ENCODE peak calls at places on chromosomes 1 and 21, in seven cellular contexts. O is GM12865; H is HuH-7.5; M is skeletal muscle cell; Y is A549; L is GM13976; T is stimulated activated naive CD8-positive, alpha-beta T cell treated with anti-CD3 and anti-CD28 coated beads, Interleukin-15, Interleukin-2, amounts not matched to agents 100 U/mL and 50 U/mL, for 24 hours. B is an unnamed sample.

GRCh38 chr1:201275266-201275666 is 8.0 kb upstream of the PKP1 start:
- DNase-seq in H (peak), Y (peak), L (no peak), M (peak), T (no peak), O (no peak), B (peak)

GRCh38 chr1:35544976-35545375 is 12.2 kb downstream of the KIAA0319L start:
- DNase-seq in L (peak), M (no peak), Y (peak), O (peak), T (peak), H (no peak), B (no peak)

GRCh38 chr1:95388041-95388440 is 154.0 kb downstream of the RWDD3 start:
- DNase-seq in L (no peak), O (no peak), T (no peak), M (no peak), H (no peak), Y (no peak), B (no peak)

GRCh38 chr21:26795866-26796329 is 49.3 kb downstream of the ADAMTS1 start:
- DNase-seq in O (no peak), L (no peak), Y (peak), M (peak), T (no peak), H (no peak), B (peak)

GRCh38 chr1:40709100-40709801 is 17.7 kb downstream of the NFYC start:
- DNase-seq in O (peak), L (peak), T (peak), Y (peak), H (peak), M (peak), B (peak)

GRCh38 chr1:19423130-19423529 is 62.2 kb downstream of the CAPZB start:
- DNase-seq in H (no peak), L (no peak), Y (no peak), M (no peak), T (no peak), O (no peak), B (no peak)

GRCh38 chr21:37642493-37642892 is 273.8 kb downstream of the KCNJ6 start:
- DNase-seq in T (peak), O (peak), Y (no peak), L (no peak), H (no peak), M (no peak), B (no peak)

GRCh38 chr1:31064115-31064514 is 1.4 kb downstream of the PUM1 start:
- DNase-seq in Y (no peak), L (no peak), O (no peak), H (no peak), T (no peak), M (no peak), B (no peak)

GRCh38 chr1:232776526-232776925 is 28.7 kb upstream of the MAP10 start:
- DNase-seq in O (no peak), T (no peak), M (no peak), H (no peak), L (no peak), Y (no peak), B (no peak)

GRCh38 chr1:166145496-166145895 is 21.3 kb downstream of the FAM78B start:
- DNase-seq in L (no peak), M (no peak), O (no peak), T (no peak), H (no peak), Y (no peak), B (no peak)

GRCh38 chr1:112322018-112322417 is 74.0 kb upstream of the CTTNBP2NL start:
- DNase-seq in M (no peak), O (no peak), T (no peak), Y (no peak), L (no peak), H (no peak), B (no peak)

GRCh38 chr1:219010720-219011119 is 163.0 kb upstream of the LYPLAL1 start:
- DNase-seq in M (no peak), Y (no peak), L (no peak), T (no peak), H (no peak), O (no peak), B (no peak)

GRCh38 chr1:53413175-53414001 is 45.8 kb upstream of the DMRTB1 start:
- DNase-seq in L (peak), O (peak), T (peak), H (no peak), Y (no peak), M (peak), B (peak)

GRCh38 chr1:19640363-19641316 is 3.5 kb upstream of the NBL1 start:
- DNase-seq in T (no peak), M (no peak), L (no peak), O (no peak), H (no peak), Y (peak), B (no peak)

GRCh38 chr1:162003061-162003824 is 20.4 kb downstream of the OLFML2B start:
- DNase-seq in H (no peak), L (no peak), M (peak), T (no peak), O (no peak), Y (no peak), B (no peak)

GRCh38 chr1:54254055-54254454 is 54.1 kb downstream of the MRPL37 start:
- DNase-seq in Y (no peak), T (no peak), M (no peak), L (no peak), H (no peak), O (no peak), B (no peak)

GRCh38 chr1:24903011-24903461 is 27.0 kb downstream of the RUNX3 start:
- DNase-seq in H (no peak), M (no peak), Y (no peak), L (peak), O (peak), T (peak), B (no peak)

GRCh38 chr1:1034438-1034759 is 14.5 kb downstream of the AGRN start:
- DNase-seq in L (no peak), M (no peak), O (no peak), Y (no peak), T (no peak), H (no peak), B (no peak)

GRCh38 chr1:231420299-231420958 is 1.7 kb downstream of the EGLN1 start:
- DNase-seq in M (no peak), H (no peak), T (no peak), O (peak), L (no peak), Y (no peak), B (no peak)

GRCh38 chr1:26833432-26834405 is 7.2 kb downstream of the ZDHHC18 start:
- DNase-seq in M (no peak), Y (no peak), H (no peak), O (peak), L (peak), T (peak), B (peak)

GRCh38 chr1:85850238-85850637 is 142.0 kb upstream of the ZNHIT6 start:
- DNase-seq in Y (peak), O (peak), T (no peak), M (peak), L (peak), H (no peak), B (no peak)

GRCh38 chr1:157577420-157577819 is 20.5 kb downstream of the FCRL4 start:
- DNase-seq in L (no peak), T (no peak), O (no peak), H (no peak), M (no peak), Y (no peak), B (no peak)

GRCh38 chr21:42200906-42201614 is 17.9 kb upstream of the ABCG1 start:
- DNase-seq in H (no peak), T (no peak), M (no peak), O (no peak), Y (no peak), L (no peak), B (peak)

GRCh38 chr1:162070094-162070748 is 730 bp downstream of the NOS1AP start:
- DNase-seq in H (no peak), L (no peak), Y (peak), M (no peak), O (no peak), T (no peak), B (peak)

GRCh38 chr1:28971980-28972771 is 57.8 kb downstream of the EPB41 start:
- DNase-seq in M (peak), O (no peak), T (no peak), H (no peak), Y (no peak), L (no peak), B (no peak)

B was measured in ureter.